ENCODE peak calls at places on chromosomes 7 and 10, in six cellular contexts. G, I, J, Y, Q and U are unnamed samples.
A peak's percentile ranks its signal among the peaks of the same experiment; 100 is the strongest.

GRCh38 chr10:117246997-117247667 is 6.2 kb downstream of the SLC18A2 start:
- DNase-seq in J (no peak), I (no peak), Q (no peak), Y (no peak), G (no peak), U (no peak)

GRCh38 chr7:98110249-98111022 is 3.8 kb downstream of the LMTK2 start:
- DNase-seq in I (peak; percentile 76), J (no peak), G (no peak), Q (no peak), Y (no peak), U (peak; percentile 30)

GRCh38 chr10:131870831-131871672 is 29.8 kb upstream of the PPP2R2D start:
- DNase-seq in Q (no peak), Y (no peak), I (no peak), J (no peak), G (peak; percentile 20), U (peak; percentile 31)

GRCh38 chr7:53602817-53603418 is 567.5 kb downstream of the POM121L12 start:
- DNase-seq in I (no peak), Q (no peak), J (no peak), G (no peak), Y (no peak), U (no peak)

GRCh38 chr7:143979359-143979758 is 20.8 kb upstream of the OR6B1 start:
- DNase-seq in G (no peak), I (no peak), J (no peak), Q (peak; percentile 55), Y (no peak), U (peak; percentile 82)

GRCh38 chr7:90401989-90402388 is 1.3 kb upstream of the CLDN12 start:
- DNase-seq in G (no peak), Q (no peak), J (no peak), Y (no peak), I (peak; percentile 89), U (peak; percentile 16)

GRCh38 chr10:28796606-28797512 is 119.5 kb downstream of the BAMBI start:
- DNase-seq in G (no peak), Y (no peak), J (no peak), I (no peak), Q (peak; percentile 44), U (peak; percentile 88)

GRCh38 chr7:30910369-30911073 is 1.1 kb upstream of the AQP1 start:
- DNase-seq in J (no peak), Y (no peak), I (no peak), Q (no peak), G (no peak), U (no peak)

GRCh38 chr7:2820508-2820934 is 23.6 kb downstream of the GNA12 start:
- DNase-seq in Q (peak; percentile 88), G (peak; percentile 91), J (no peak), Y (no peak), I (no peak), U (peak; percentile 98)

GRCh38 chr10:6214612-6215011 is 11.9 kb downstream of the PFKFB3 start:
- DNase-seq in Q (no peak), G (no peak), I (no peak), J (no peak), Y (no peak), U (no peak)

GRCh38 chr7:25619963-25620799 is 391.9 kb upstream of the NPVF start:
- DNase-seq in I (no peak), J (no peak), Q (no peak), G (no peak), Y (no peak), U (peak; percentile 90)

GRCh38 chr10:1205450-1206030 is 149.4 kb downstream of the WDR37 start:
- DNase-seq in J (no peak), I (no peak), Q (no peak), G (no peak), Y (peak; percentile 13), U (no peak)

GRCh38 chr10:87578799-87579401 is 74.2 kb downstream of the MINPP1 start:
- DNase-seq in Q (no peak), Y (no peak), J (no peak), I (no peak), G (no peak), U (peak; percentile 57)

GRCh38 chr7:38339953-38340819 is 66.8 kb upstream of the TARP start:
- DNase-seq in Y (no peak), G (no peak), Q (no peak), I (no peak), J (no peak), U (no peak)

GRCh38 chr10:60883187-60883586 is 60.8 kb downstream of the RHOBTB1 start:
- DNase-seq in I (peak; percentile 24), J (no peak), G (no peak), Q (no peak), Y (no peak), U (peak; percentile 74)

GRCh38 chr10:29131952-29132820 is 156.7 kb upstream of the LYZL1 start:
- DNase-seq in Q (no peak), G (no peak), Y (no peak), I (no peak), J (no peak), U (peak; percentile 74)

GRCh38 chr10:79361721-79362397 is 14.6 kb downstream of the PPIF start:
- DNase-seq in J (no peak), Q (no peak), I (no peak), G (peak; percentile 12), Y (no peak), U (peak; percentile 31)

GRCh38 chr10:61458031-61458430 is 4.8 kb upstream of the TMEM26 start:
- DNase-seq in G (no peak), I (no peak), Y (no peak), Q (no peak), J (no peak), U (no peak)

GRCh38 chr10:117164878-117165556 is 26.9 kb upstream of the VAX1 start:
- DNase-seq in G (no peak), Y (no peak), J (no peak), Q (no peak), I (no peak), U (no peak)

GRCh38 chr10:86367339-86367951 is 850 bp upstream of the GRID1 start:
- DNase-seq in Y (no peak), G (no peak), Q (no peak), I (no peak), J (no peak), U (peak; percentile 15)

GRCh38 chr7:95473276-95473985 is 12.3 kb upstream of the ASB4 start:
- DNase-seq in J (no peak), Y (no peak), G (no peak), Q (no peak), I (peak; percentile 97), U (no peak)

GRCh38 chr7:114409750-114410149 is 4.9 kb upstream of the FOXP2 start:
- DNase-seq in Y (no peak), Q (no peak), J (no peak), G (no peak), I (no peak), U (no peak)

GRCh38 chr7:73520673-73521635 is 1.1 kb downstream of the BAZ1B start:
- DNase-seq in J (no peak), Q (no peak), Y (peak; percentile 60), I (no peak), G (peak; percentile 73), U (peak; percentile 41)

GRCh38 chr7:79132844-79133451 is 320.5 kb downstream of the MAGI2 start:
- DNase-seq in J (no peak), G (no peak), I (no peak), Y (no peak), Q (no peak), U (peak; percentile 4)

GRCh38 chr7:98884416-98884815 is 6.1 kb downstream of the TRRAP start:
- DNase-seq in J (no peak), G (peak; percentile 40), I (no peak), Y (peak; percentile 43), Q (no peak), U (no peak)

GRCh38 chr7:155340071-155340531 is 42.4 kb downstream of the INSIG1 start:
- DNase-seq in I (no peak), Y (peak; percentile 50), Q (no peak), J (no peak), G (no peak), U (no peak)

GRCh38 chr10:28266449-28267224 is 36.2 kb downstream of the MPP7 start:
- DNase-seq in J (no peak), Y (no peak), G (no peak), I (no peak), Q (no peak), U (no peak)

GRCh38 chr7:144386741-144387140 is 16.8 kb downstream of the NOBOX start:
- DNase-seq in I (no peak), Y (no peak), G (no peak), Q (peak; percentile 52), J (no peak), U (peak; percentile 90)

GRCh38 chr7:148701414-148701813 is 2.7 kb downstream of the CUL1 start:
- DNase-seq in G (no peak), Y (no peak), J (no peak), Q (no peak), I (no peak), U (peak; percentile 21)

GRCh38 chr10:104640339-104641149 is 546 bp upstream of the SORCS3 start:
- DNase-seq in Y (no peak), I (no peak), J (no peak), G (no peak), Q (no peak), U (no peak)

GRCh38 chr7:41316410-41316809 is 386.5 kb downstream of the INHBA start:
- DNase-seq in I (no peak), Q (no peak), J (no peak), Y (no peak), G (no peak), U (peak; percentile 60)

GRCh38 chr7:95330194-95331003 is 6.1 kb upstream of the PON1 start:
- DNase-seq in Y (no peak), J (no peak), G (no peak), I (no peak), Q (no peak), U (peak; percentile 64)

GRCh38 chr7:20577362-20578069 is 38.0 kb upstream of the ABCB5 start:
- DNase-seq in Q (no peak), G (no peak), I (no peak), J (no peak), Y (no peak), U (no peak)

GRCh38 chr10:1576467-1577259 is 160.7 kb downstream of the ADARB2 start:
- DNase-seq in I (no peak), J (no peak), Q (no peak), Y (no peak), G (no peak), U (no peak)

GRCh38 chr10:22598488-22598887 is 115.9 kb downstream of the PIP4K2A start:
- DNase-seq in I (no peak), Q (no peak), J (no peak), G (no peak), Y (no peak), U (no peak)

GRCh38 chr7:137146012-137146455 is 197.5 kb downstream of the PTN start:
- DNase-seq in J (no peak), I (no peak), Q (peak; percentile 75), Y (no peak), G (no peak), U (peak; percentile 72)